ENCODE peak calls at places on chromosomes 12 and 14, in four cellular contexts. Q is GM23248, P is HCT116, D is SK-N-SH. U is an unnamed sample.

GRCh38 chr14:66288511-66288910 is 197.7 kb upstream of the CCDC196 start:
- DNase-seq in Q (peak; percentile 1), P (no peak), D (no peak), U (peak; percentile 37)

GRCh38 chr12:6215932-6216494 is 15.8 kb downstream of the CD9 start:
- DNase-seq in Q (peak; percentile 98), P (peak; percentile 93), D (no peak), U (peak; percentile 96)

GRCh38 chr12:129729170-129729569 is 174.7 kb downstream of the TMEM132D start:
- DNase-seq in Q (no peak), P (no peak), D (no peak), U (no peak)

GRCh38 chr12:16385779-16386646 is 38.6 kb downstream of the MGST1 start:
- DNase-seq in Q (peak; percentile 81), P (no peak), D (peak; percentile 51), U (peak; percentile 50)

GRCh38 chr14:23483216-23483854 is 13.8 kb downstream of the NGDN start:
- DNase-seq in Q (peak; percentile 43), P (no peak), D (peak; percentile 81), U (peak; percentile 15)

GRCh38 chr12:84661732-84662326 is 250.8 kb downstream of the SLC6A15 start:
- DNase-seq in Q (peak; percentile 74), P (no peak), D (no peak), U (peak; percentile 55)

GRCh38 chr14:92952497-92953298 is 29.7 kb downstream of the CHGA start:
- DNase-seq in Q (no peak), P (no peak), D (no peak), U (no peak)

GRCh38 chr14:103155013-103155412 is 31.8 kb downstream of the TNFAIP2 start:
- DNase-seq in Q (peak; percentile 89), P (peak; percentile 61), D (peak; percentile 77), U (peak; percentile 60)

GRCh38 chr14:91237219-91237618 is 7.3 kb downstream of the GPR68 start:
- DNase-seq in Q (peak; percentile 92), P (no peak), D (no peak), U (no peak)

GRCh38 chr14:43872752-43873655 is 634.1 kb downstream of the FSCB start:
- DNase-seq in Q (no peak), P (no peak), D (no peak), U (no peak)

GRCh38 chr14:33996450-33996849 is 45.6 kb upstream of the EGLN3 start:
- DNase-seq in Q (no peak), P (no peak), D (no peak), U (no peak)

GRCh38 chr12:13000935-13001724 is 1.1 kb upstream of the HEBP1 start:
- DNase-seq in Q (peak; percentile 83), P (peak; percentile 18), D (peak; percentile 93), U (peak; percentile 47)

GRCh38 chr12:91023326-91024004 is 18.7 kb upstream of the EPYC start:
- DNase-seq in Q (peak; percentile 82), P (no peak), D (no peak), U (peak; percentile 81)

GRCh38 chr12:121905746-121906145 is 12.6 kb upstream of the CFAP251 start:
- DNase-seq in Q (no peak), P (no peak), D (no peak), U (no peak)

GRCh38 chr12:114875323-114875722 is 191.3 kb upstream of the TBX3 start:
- DNase-seq in Q (no peak), P (no peak), D (no peak), U (no peak)

GRCh38 chr12:15131462-15131861 is 89.8 kb downstream of the RERG start:
- DNase-seq in Q (peak; percentile 80), P (no peak), D (no peak), U (peak; percentile 72)

GRCh38 chr12:109358154-109358869 is 10.6 kb downstream of the MYO1H start:
- DNase-seq in Q (peak; percentile 45), P (no peak), D (peak; percentile 25), U (no peak)

GRCh38 chr14:98181768-98182167 is 1090.2 kb downstream of the BCL11B start:
- DNase-seq in Q (no peak), P (no peak), D (no peak), U (no peak)

GRCh38 chr12:69563166-69563762 is 22.0 kb upstream of the CCT2 start:
- DNase-seq in Q (no peak), P (no peak), D (no peak), U (no peak)

GRCh38 chr12:62536546-62536945 is 69.9 kb downstream of the MON2 start:
- DNase-seq in Q (no peak), P (no peak), D (no peak), U (no peak)

GRCh38 chr12:68641138-68641537 is 30.4 kb downstream of the RAP1B start:
- DNase-seq in Q (no peak), P (no peak), D (no peak), U (no peak)

GRCh38 chr14:60757617-60758016 is 23.1 kb downstream of the MNAT1 start:
- DNase-seq in Q (peak; percentile 82), P (no peak), D (no peak), U (peak; percentile 98)

GRCh38 chr14:35883677-35884293 is 57.6 kb downstream of the BRMS1L start:
- DNase-seq in Q (peak; percentile 61), P (no peak), D (peak; percentile 37), U (peak; percentile 60)

GRCh38 chr12:50584135-50584534 is 79.3 kb downstream of the DIP2B start:
- DNase-seq in Q (no peak), P (no peak), D (no peak), U (no peak)

GRCh38 chr14:54902143-54902520 is 494 bp downstream of the GCH1 start:
- DNase-seq in Q (peak; percentile 89), P (peak; percentile 41), D (peak; percentile 70), U (peak; percentile 85)

GRCh38 chr12:129337413-129337812 is 484.1 kb downstream of the GLT1D1 start:
- DNase-seq in Q (no peak), P (no peak), D (no peak), U (no peak)

GRCh38 chr14:79947440-79947839 is 263.9 kb downstream of the DIO2 start:
- DNase-seq in Q (no peak), P (no peak), D (no peak), U (no peak)

GRCh38 chr14:35533357-35534129 is 421 bp upstream of the INSM2 start:
- DNase-seq in Q (peak; percentile 65), P (no peak), D (peak; percentile 96), U (peak; percentile 69)

GRCh38 chr14:81423504-81423903 is 23.4 kb upstream of the STON2 start:
- DNase-seq in Q (no peak), P (no peak), D (peak; percentile 50), U (no peak)

GRCh38 chr14:106491851-106492250 is 965.5 kb downstream of the TMEM121 start:
- DNase-seq in Q (peak; percentile 0), P (no peak), D (no peak), U (peak; percentile 9)

GRCh38 chr14:65103150-65103760 is 938 bp upstream of the MAX start:
- DNase-seq in Q (peak; percentile 47), P (no peak), D (peak; percentile 23), U (peak; percentile 29)

GRCh38 chr14:99179946-99180345 is 92.1 kb downstream of the BCL11B start:
- DNase-seq in Q (no peak), P (no peak), D (no peak), U (no peak)

GRCh38 chr12:108592033-108592909 is 5.6 kb downstream of the TMEM119 start:
- DNase-seq in Q (no peak), P (no peak), D (no peak), U (no peak)

GRCh38 chr12:8644345-8645248 is 18.0 kb downstream of the MFAP5 start:
- DNase-seq in Q (peak; percentile 16), P (no peak), D (no peak), U (no peak)

DNA sequence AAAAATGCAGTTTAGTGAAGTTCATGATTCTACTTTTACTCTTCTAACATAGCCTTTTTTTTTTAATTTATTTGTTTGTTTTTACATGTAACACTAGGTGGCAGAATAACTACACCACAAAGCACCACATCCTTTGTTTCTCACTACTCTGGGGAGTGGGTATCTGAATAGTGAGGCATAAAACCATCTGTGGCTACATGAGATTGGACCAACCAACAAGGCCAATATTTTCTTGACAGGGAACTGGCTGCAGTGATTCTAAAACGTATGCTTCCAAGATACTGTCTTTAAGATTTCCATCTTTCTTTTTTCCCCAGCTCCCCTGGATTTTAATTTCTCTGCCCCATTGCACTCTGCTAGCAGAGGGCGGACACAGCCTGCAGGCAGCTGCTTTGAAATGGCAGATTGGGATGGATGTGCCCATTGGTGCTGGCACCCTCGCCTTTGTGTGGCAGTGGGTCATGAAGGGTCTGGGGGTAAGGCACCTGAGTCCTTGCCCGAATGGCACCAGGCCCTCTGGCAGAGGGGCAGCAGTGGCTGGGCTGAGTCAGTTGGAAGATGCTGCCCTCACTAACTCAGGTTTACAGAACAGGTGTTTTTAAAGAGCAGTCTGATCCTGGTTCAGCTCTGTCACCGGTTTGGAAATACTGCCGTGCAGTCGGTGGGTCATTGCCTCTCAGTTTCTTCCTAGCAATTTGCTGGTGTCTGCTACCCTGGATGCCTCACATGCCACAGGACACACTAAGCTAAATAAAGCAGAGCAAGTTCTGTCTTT is 429.1 kb downstream of the RAD51B start:
- DNase-seq in Q (peak; percentile 69), P (peak; percentile 28), D (peak; percentile 64), U (peak; percentile 71)
- TF ChIP-seq EZH2phosphoT487 in Q (no peak), P (no peak), D (no peak), U (no peak)

DNA sequence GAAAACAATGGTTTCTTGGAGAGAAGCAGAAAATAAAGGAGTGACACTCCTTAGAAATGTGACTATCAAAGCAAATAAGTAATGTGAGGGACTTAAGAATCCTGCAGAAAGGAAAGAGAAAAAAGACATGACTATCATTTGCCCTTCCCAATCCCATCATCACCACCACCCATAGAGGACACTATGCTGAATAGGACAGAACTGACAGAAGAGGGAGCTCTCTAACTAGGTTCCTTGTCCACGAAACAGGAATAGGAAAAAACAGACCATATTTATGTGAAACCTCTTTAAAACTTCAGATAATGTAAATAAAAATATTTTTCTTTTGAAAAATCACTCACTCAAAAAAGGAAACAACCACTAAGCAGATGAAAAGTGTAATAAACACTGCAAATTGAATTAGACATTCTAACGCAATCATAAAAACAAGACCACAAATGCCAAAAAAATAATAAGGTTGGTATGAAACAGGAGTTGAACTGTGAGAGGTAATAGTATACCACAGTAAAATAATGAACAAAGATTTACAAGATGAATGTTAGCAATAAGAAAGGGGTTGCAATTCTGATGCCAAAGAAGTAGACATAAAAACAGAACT is 24.1 kb downstream of the KLRD1 start:
- DNase-seq in Q (peak; percentile 75), P (peak; percentile 56), D (peak; percentile 26), U (peak; percentile 67)
- TF ChIP-seq EZH2phosphoT487 in Q (no peak), P (no peak), D (no peak), U (no peak)

DNA sequence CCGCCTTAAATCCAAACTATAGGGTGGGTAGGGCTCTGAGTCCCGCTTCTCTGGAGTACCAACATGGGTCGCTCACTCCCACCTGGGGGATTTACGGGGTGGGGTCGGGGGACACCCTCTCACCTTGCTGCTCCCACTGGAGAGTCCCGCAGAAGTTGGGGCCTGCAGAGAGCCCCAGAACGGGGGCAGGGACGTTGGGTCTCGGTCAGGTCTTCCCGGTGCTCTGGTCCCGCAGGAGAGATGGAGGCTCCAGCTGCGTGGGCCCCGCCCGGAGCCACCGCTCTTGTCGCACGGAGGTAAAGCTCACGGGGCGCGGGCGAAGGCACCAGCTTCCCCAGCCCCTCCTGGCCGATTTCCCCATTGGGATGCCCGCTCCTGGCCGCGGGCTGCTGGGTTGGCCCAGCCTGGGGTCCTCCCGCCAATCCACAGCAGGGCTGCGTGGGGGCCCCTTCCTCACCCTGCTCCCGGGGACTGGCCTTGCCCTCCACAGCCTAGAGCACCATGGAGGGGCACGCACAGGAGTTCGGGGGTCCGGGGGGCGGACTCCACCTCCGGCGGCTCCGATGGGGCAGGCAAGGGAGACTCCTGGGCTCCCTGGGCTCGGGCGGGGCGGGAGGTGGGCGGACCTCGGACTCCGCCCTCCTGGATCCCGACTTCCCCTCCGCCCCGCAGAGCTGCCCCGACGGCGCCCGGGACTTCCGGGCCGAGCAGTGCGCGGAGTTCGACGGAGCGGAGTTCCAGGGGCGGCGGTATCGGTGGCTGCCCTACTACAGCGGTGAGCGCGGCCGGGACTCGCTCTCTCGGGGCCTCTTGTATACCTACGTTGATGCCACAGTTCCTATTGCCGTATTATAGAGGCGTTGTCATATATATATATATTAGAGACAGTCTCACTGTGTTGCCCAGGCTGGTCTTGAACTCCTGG is 8.4 kb downstream of the PAPLN start:
- DNase-seq in Q (no peak), P (no peak), D (peak; percentile 16), U (no peak)
- TF ChIP-seq EZH2phosphoT487 in Q (no peak), P (no peak), D (no peak), U (no peak)

GRCh38 chr12:51926064-51926632 is 18.8 kb downstream of the ACVRL1 start:
- DNase-seq in Q (no peak), P (no peak), D (no peak), U (no peak)
- TF ChIP-seq EZH2phosphoT487 in Q (no peak), P (no peak), D (no peak), U (no peak)